ENCODE peak calls at places on chromosomes 3 and 15, in four cellular contexts. F, G, I and Z are unnamed samples.

GRCh38 chr3:58534592-58535494 is 2.1 kb downstream of the ACOX2 start:
- DNase-seq in F (no peak), G (no peak), I (no peak), Z (no peak)

GRCh38 chr3:137105277-137105977 is 147.6 kb downstream of the IL20RB start:
- DNase-seq in F (peak), I (peak), G (peak), Z (peak)

GRCh38 chr3:66037986-66038369 is 740 bp downstream of the MAGI1 start:
- DNase-seq in G (peak), I (peak), F (peak), Z (no peak)

GRCh38 chr15:40045572-40046217 is 6.7 kb upstream of the SRP14 start:
- DNase-seq in G (no peak), I (no peak), F (no peak), Z (no peak)

GRCh38 chr3:186985713-186986364 is 55.5 kb downstream of the ST6GAL1 start:
- DNase-seq in G (no peak), I (no peak), F (no peak), Z (no peak)

GRCh38 chr15:51776952-51777574 is 25.7 kb downstream of the TMOD2 start:
- DNase-seq in I (peak), F (peak), G (peak), Z (peak)

GRCh38 chr15:60215225-60215963 is 182.4 kb downstream of the ANXA2 start:
- DNase-seq in I (no peak), F (no peak), G (no peak), Z (no peak)

GRCh38 chr3:175346573-175347356 is 487.6 kb downstream of the NAALADL2 start:
- DNase-seq in F (no peak), I (no peak), G (no peak), Z (no peak)

GRCh38 chr3:98680723-98681122 is 82.4 kb upstream of the ST3GAL6 start:
- DNase-seq in I (no peak), F (no peak), G (no peak), Z (no peak)

GRCh38 chr3:70360985-70361384 is 48.5 kb upstream of the MDFIC2 start:
- DNase-seq in I (no peak), G (no peak), F (no peak), Z (no peak)

GRCh38 chr3:67863869-67864268 is 209.5 kb upstream of the SUCLG2 start:
- DNase-seq in F (no peak), I (peak), G (peak), Z (peak)

GRCh38 chr3:185216587-185216918 is 37.3 kb downstream of the EHHADH start:
- DNase-seq in G (no peak), I (no peak), F (no peak), Z (peak)

GRCh38 chr3:8769088-8769822 is at the start of gene OXTR:
- DNase-seq in G (peak), I (peak), F (peak), Z (peak)

GRCh38 chr3:28039829-28040228 is 201.6 kb upstream of the CMC1 start:
- DNase-seq in I (no peak), G (no peak), F (no peak), Z (no peak)

GRCh38 chr3:5787863-5788488 is 600.5 kb downstream of the EDEM1 start:
- DNase-seq in I (peak), F (no peak), G (no peak), Z (no peak)

GRCh38 chr3:197730200-197730599 is 6.5 kb downstream of the RUBCN start:
- DNase-seq in I (no peak), G (no peak), F (no peak), Z (no peak)

GRCh38 chr3:169448501-169448900 is 215.0 kb downstream of the MECOM start:
- DNase-seq in G (no peak), F (no peak), I (no peak), Z (no peak)

GRCh38 chr3:14122301-14122700 is 2.4 kb downstream of the CHCHD4 start:
- DNase-seq in I (no peak), G (no peak), F (no peak), Z (no peak)

GRCh38 chr15:35626984-35627383 is 81.0 kb upstream of the DPH6 start:
- DNase-seq in F (no peak), I (no peak), G (no peak), Z (no peak)

GRCh38 chr3:171640520-171641412 is 169.5 kb downstream of the PLD1 start:
- DNase-seq in F (no peak), G (peak), I (no peak), Z (peak)

GRCh38 chr3:16382852-16383251 is 117.8 kb downstream of the OXNAD1 start:
- DNase-seq in G (no peak), F (no peak), I (no peak), Z (no peak)

GRCh38 chr3:39171860-39172259 is 18.5 kb upstream of the CSRNP1 start:
- DNase-seq in F (no peak), I (no peak), G (no peak), Z (no peak)

GRCh38 chr3:58564054-58564453 is 13.1 kb downstream of the FAM107A start:
- DNase-seq in G (no peak), I (no peak), F (no peak), Z (no peak)

GRCh38 chr15:92810418-92811138 is 89.5 kb upstream of the CHD2 start:
- DNase-seq in I (no peak), G (no peak), F (peak), Z (no peak)

GRCh38 chr3:105555206-105555605 is 188.5 kb downstream of the ALCAM start:
- DNase-seq in I (no peak), F (no peak), G (no peak), Z (no peak)

GRCh38 chr3:29759443-29760033 is 478.7 kb downstream of the RBMS3 start:
- DNase-seq in F (no peak), G (no peak), I (peak), Z (no peak)

GRCh38 chr3:65500398-65501306 is 538.1 kb downstream of the MAGI1 start:
- DNase-seq in G (no peak), F (peak), I (no peak), Z (no peak)

GRCh38 chr3:89565098-89565497 is 457.7 kb downstream of the EPHA3 start:
- DNase-seq in I (no peak), F (no peak), G (no peak), Z (no peak)

GRCh38 chr3:150469031-150469930 is 61.2 kb downstream of the TSC22D2 start:
- DNase-seq in F (peak), I (no peak), G (no peak), Z (peak)

GRCh38 chr3:150469931-150470740 is 62.0 kb downstream of the TSC22D2 start:
- DNase-seq in G (no peak), I (no peak), F (no peak), Z (no peak)

GRCh38 chr3:150467381-150467780 is 59.3 kb downstream of the TSC22D2 start:
- DNase-seq in G (no peak), I (no peak), F (no peak), Z (no peak)

DNA sequence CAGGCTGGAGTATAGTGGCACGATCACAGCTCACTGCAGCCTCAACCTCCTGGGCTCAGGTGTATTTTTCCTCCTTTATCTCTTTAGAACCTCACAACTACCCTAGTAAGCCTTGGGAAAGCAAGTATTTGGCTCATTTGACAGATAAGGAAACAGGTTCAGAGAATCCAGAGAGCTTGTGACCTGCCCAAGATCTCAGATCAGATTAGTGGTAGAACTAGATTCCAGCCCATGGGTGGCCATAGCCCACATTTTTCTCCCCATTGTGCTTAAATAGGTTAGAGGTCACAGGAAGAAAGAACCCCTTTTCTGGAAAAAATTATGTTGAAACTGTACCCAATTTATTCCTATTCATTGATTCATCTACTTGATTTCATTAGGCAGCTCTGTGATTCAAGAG is 64.3 kb downstream of the TSC22D2 start:
- DNase-seq in F (no peak), G (no peak), I (no peak), Z (no peak)
- TF ChIP-seq FOXJ3 in F (no peak), G (no peak), I (no peak), Z (no peak)

DNA sequence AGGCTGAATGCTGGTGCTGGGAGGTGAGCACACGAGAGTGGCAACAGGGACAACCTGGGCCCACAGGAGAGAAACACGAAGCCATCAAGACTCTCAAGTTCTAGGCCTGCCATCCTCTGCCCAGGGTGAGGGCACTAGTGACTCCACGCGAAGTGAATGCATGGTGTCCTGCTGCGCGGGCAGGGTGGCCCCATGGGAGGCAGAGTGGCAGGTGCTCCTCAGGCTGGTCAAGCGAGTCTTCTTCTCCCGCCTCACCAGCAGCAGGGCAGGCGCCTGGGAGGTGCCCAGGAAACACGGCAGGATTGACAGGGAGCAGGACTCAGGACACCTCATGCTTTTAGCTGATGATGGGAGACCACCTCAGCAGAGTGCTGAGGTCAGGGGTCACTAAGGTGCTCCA is 26.9 kb downstream of the STIMATE start:
- DNase-seq in I (no peak), F (no peak), G (no peak), Z (no peak)
- TF ChIP-seq FOXJ3 in I (no peak), F (no peak), G (no peak), Z (no peak)

GRCh38 chr3:182731764-182732163 is 61.5 kb upstream of the ATP11B start:
- DNase-seq in F (no peak), G (no peak), I (no peak), Z (no peak)

GRCh38 chr3:182732232-182733015 is 60.9 kb upstream of the ATP11B start:
- DNase-seq in G (no peak), F (no peak), I (no peak), Z (no peak)

GRCh38 chr3:182739619-182740018 is 53.7 kb upstream of the ATP11B start:
- DNase-seq in F (peak), I (no peak), G (no peak), Z (no peak)

GRCh38 chr3:182738583-182739514 is 54.5 kb upstream of the ATP11B start:
- DNase-seq in I (no peak), F (no peak), G (no peak), Z (no peak)

DNA sequence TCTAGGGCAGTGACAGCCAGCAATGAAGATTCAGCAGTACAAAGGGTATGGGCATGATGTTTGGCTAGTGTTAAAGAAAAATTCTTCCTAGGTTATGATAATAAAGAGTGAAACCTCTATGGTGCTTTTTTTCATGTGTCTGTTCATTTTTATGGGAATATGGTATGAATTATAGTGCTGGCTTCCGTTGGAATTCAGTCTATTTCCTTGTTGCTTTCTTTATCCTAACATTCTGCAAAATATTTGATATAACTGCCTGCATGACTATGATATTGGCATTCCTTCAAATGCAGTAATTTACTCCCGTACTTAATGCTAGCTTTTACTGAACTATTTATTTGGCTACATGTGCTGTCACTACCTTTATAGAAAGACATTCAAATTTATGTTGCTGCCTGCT is 57.6 kb upstream of the ATP11B start:
- DNase-seq in F (no peak), G (no peak), I (no peak), Z (no peak)
- TF ChIP-seq FOXJ3 in F (no peak), G (no peak), I (no peak), Z (no peak)

DNA sequence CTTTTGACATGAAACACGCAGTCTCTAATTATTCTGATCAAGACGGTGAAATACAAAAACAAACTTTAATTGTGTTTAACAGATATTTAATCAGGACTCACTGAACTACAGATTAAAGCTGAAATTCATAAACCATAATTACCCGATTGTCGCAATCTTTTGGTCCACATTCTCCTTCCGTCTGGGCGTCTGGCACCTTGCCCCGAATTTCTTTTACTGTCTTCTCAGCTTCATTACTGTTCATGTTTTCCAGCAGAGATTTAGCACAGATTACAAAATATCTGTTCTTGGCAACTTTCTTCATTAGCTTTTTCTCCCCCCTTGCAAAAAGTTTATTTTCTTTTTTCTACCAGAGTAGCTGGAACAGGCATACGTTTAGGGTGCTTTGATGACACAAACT is 271.4 kb downstream of the TIGIT start:
- DNase-seq in I (no peak), F (no peak), G (no peak), Z (no peak)
- TF ChIP-seq FOXJ3 in I (no peak), F (no peak), G (no peak), Z (no peak)

GRCh38 chr3:54527953-54528352 is 399.9 kb downstream of the LRTM1 start:
- DNase-seq in I (no peak), G (no peak), F (no peak), Z (no peak)
- TF ChIP-seq FOXJ3 in I (no peak), G (no peak), F (no peak), Z (no peak)

GRCh38 chr3:9809615-9810356 is at the start of gene TTLL3:
- DNase-seq in F (peak), I (peak), G (peak), Z (no peak)
- TF ChIP-seq FOXJ3 in F (no peak), I (no peak), G (no peak), Z (no peak)

DNA sequence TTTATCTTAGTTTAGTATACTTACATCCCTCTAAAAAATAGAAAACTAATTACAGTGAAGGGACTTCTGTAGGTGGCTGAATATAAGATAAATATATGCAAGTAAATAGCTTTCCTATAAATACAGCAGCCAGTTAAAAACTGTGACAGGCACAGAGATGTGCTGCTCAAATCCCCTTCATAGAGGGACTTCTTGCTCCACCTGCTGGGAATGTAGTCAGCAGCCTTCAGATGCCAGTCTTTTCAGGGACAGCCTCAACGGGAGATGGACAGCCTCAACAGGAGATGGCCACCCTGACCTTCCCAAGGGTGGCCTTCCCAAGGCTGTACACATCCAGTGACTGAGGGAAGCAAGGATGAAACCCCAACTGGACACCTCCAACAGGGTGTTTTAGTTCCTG is 15.7 kb upstream of the PRR23E start:
- DNase-seq in F (no peak), G (no peak), I (no peak), Z (peak)
- TF ChIP-seq FOXJ3 in F (no peak), G (no peak), I (no peak), Z (no peak)

GRCh38 chr15:73175382-73175781 is 123.1 kb downstream of the NEO1 start:
- DNase-seq in G (no peak), F (no peak), I (no peak), Z (no peak)
- TF ChIP-seq FOXJ3 in G (no peak), F (no peak), I (no peak), Z (no peak)

DNA sequence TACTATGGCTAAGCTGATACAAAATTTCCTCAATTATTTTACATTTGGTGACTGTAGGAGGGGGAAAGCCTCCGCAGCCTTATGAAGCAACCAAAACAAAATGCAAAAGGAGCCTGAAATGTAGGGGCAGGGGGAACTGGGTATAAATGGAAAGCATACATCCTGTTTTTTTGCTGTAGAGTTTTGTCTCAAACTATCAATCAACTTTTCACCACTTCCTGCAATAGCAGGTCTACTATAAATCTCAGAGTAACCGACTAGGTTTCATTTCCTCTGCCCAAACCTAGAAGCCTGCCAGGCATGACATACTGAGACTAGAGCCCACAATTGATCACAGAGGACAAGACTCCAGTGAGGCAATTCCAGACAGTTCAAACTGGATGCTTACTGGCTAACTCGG is 91.3 kb downstream of the SHQ1 start:
- DNase-seq in I (no peak), F (no peak), G (no peak), Z (no peak)
- TF ChIP-seq FOXJ3 in I (no peak), F (no peak), G (no peak), Z (no peak)